ENCODE peak calls at places on chromosomes 16 and 17, in nine cellular contexts. P is Karpas-422; J is endodermal cell; D is AG04450; X is mucosa of descending colon; H is lower lobe of right lung; L is CD4-positive, alpha-beta T cell; U is iPS DF 6.9; B is Panc1. S is an unnamed sample. For H3K9me3, the result is how much of the 10 kb centered on the place peaks cover.

GRCh38 chr17:3655766-3656165 is 12.6 kb downstream of the TAX1BP3 start:
- DNase-seq in D (no peak), U (no peak), X (no peak), B (no peak), H (no peak), P (no peak), L (no peak), J (peak), S (peak)

GRCh38 chr16:69798466-69798865 is 36.3 kb downstream of the WWP2 start:
- DNase-seq in L (no peak), U (no peak), D (no peak), P (no peak), H (no peak), B (no peak), J (peak), X (no peak), S (no peak)

GRCh38 chr16:27319257-27319965 is 5.6 kb downstream of the IL4R start:
- DNase-seq in X (no peak), L (no peak), U (no peak), P (no peak), B (no peak), D (no peak), J (peak), H (no peak), S (no peak)

GRCh38 chr17:78559749-78560368 is 17.3 kb downstream of the DNAH17 start:
- DNase-seq in U (no peak), P (peak), D (no peak), L (peak), B (no peak), H (peak), X (peak), J (peak), S (no peak)

GRCh38 chr17:36675250-36675649 is 73.9 kb downstream of the MRM1 start:
- DNase-seq in J (no peak), L (no peak), X (no peak), D (no peak), B (no peak), U (no peak), P (no peak), H (no peak), S (no peak)

GRCh38 chr16:19316846-19317245 is 31.3 kb downstream of the CLEC19A start:
- DNase-seq in J (no peak), B (no peak), P (no peak), L (no peak), X (no peak), H (no peak), D (no peak), U (peak), S (no peak)

GRCh38 chr16:89187337-89188063 is 12.8 kb downstream of the SLC22A31 start:
- DNase-seq in B (no peak), D (no peak), P (peak), H (no peak), J (peak), X (no peak), L (no peak), U (no peak), S (peak)

GRCh38 chr17:82242977-82243647 is 14.3 kb downstream of the SLC16A3 start:
- DNase-seq in J (no peak), D (peak), B (no peak), H (peak), X (peak), U (no peak), L (no peak), P (no peak), S (peak)

GRCh38 chr17:1617620-1618174 is 10.9 kb downstream of the SLC43A2 start:
- DNase-seq in B (no peak), U (no peak), P (no peak), D (no peak), L (no peak), H (no peak), X (peak), J (no peak), S (peak)

GRCh38 chr17:66976379-66976663 is 11.8 kb downstream of the CACNG4 start:
- DNase-seq in J (no peak), P (no peak), D (no peak), H (no peak), U (no peak), B (no peak), L (no peak), X (no peak), S (no peak)

GRCh38 chr16:69186642-69187386 is at the start of gene SNTB2:
- DNase-seq in H (peak), P (peak), X (peak), U (peak), L (peak), D (peak), J (peak), B (no peak), S (peak)

GRCh38 chr17:17636456-17636855 is 44.8 kb upstream of the RAI1 start:
- DNase-seq in D (no peak), X (no peak), H (no peak), J (no peak), L (no peak), P (no peak), U (no peak), B (no peak), S (no peak)

GRCh38 chr17:50064253-50064991 is 8.5 kb downstream of the ITGA3 start:
- DNase-seq in U (no peak), D (peak), L (no peak), B (peak), J (peak), P (no peak), H (peak), X (no peak), S (peak)

GRCh38 chr16:12976936-12977335 is 75.5 kb downstream of the SHISA9 start:
- DNase-seq in U (no peak), L (no peak), H (no peak), X (no peak), J (peak), P (no peak), D (no peak), B (no peak), S (no peak)

GRCh38 chr16:19071811-19072777 is 4.7 kb downstream of the COQ7 start:
- DNase-seq in J (peak), X (peak), B (no peak), D (no peak), U (peak), P (peak), L (peak), H (peak), S (peak)

GRCh38 chr17:19345067-19345460 is 17.5 kb downstream of the B9D1 start:
- DNase-seq in J (peak), P (no peak), U (no peak), D (no peak), B (no peak), H (no peak), X (no peak), L (no peak), S (no peak)

GRCh38 chr16:46891910-46892309 is 7.7 kb downstream of the GPT2 start:
- DNase-seq in H (no peak), J (no peak), P (no peak), X (no peak), D (no peak), L (no peak), B (no peak), U (no peak), S (no peak)

GRCh38 chr16:84585886-84586285 is 32.0 kb downstream of the COTL1 start:
- DNase-seq in H (no peak), J (peak), U (no peak), L (no peak), P (peak), D (no peak), B (no peak), X (no peak), S (no peak)

GRCh38 chr16:78102865-78103264 is 3.4 kb downstream of the WWOX start:
- DNase-seq in D (no peak), U (no peak), H (no peak), X (no peak), L (no peak), J (no peak), P (no peak), B (no peak), S (no peak)

GRCh38 chr16:2210386-2211365 is at the start of gene BRICD5:
- DNase-seq in X (no peak), P (peak), J (peak), L (no peak), H (peak), D (no peak), B (no peak), U (no peak), S (peak)

GRCh38 chr17:45873728-45874127 is 20.6 kb upstream of the MAPT start:
- DNase-seq in B (no peak), J (no peak), U (no peak), X (no peak), L (no peak), H (no peak), D (no peak), P (no peak), S (no peak)

GRCh38 chr16:48378836-48379235 is 6.4 kb downstream of the SIAH1 start:
- DNase-seq in X (no peak), P (no peak), H (no peak), L (no peak), B (no peak), U (no peak), D (no peak), J (no peak), S (no peak)

GRCh38 chr16:49473773-49474172 is 100.2 kb downstream of the C16orf78 start:
- DNase-seq in U (no peak), L (no peak), H (peak), X (no peak), P (no peak), B (no peak), D (no peak), J (no peak), S (no peak)

GRCh38 chr17:35068249-35068648 is 4.7 kb upstream of the RFFL start:
- DNase-seq in H (no peak), X (no peak), L (no peak), D (no peak), P (no peak), U (no peak), J (no peak), B (no peak), S (no peak)

GRCh38 chr17:37406635-37407455 is at the start of the genes ACACA and TADA2A:
- DNase-seq in U (peak), D (no peak), P (peak), H (peak), L (peak), B (no peak), X (peak), J (peak), S (peak)

DNA sequence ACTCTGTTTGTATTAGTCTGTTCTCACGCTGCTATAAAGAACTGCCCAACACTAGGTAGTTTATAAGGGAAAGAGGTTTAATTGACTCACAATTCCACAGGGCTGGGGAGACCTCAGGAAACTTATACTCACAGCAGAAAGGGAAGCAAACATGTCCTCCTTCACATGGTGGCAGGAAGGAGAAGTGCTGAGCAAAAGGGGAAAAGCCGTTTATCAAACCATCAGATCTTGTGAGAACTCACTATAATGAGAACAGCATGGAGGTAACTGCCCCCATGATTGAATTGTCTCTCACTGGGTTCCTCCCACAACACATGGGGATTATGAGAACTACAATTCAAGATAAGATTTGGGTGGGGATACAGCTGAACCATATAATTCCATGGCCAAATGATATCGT is 30.9 kb downstream of the ABCC1 start:
- DNase-seq in P (no peak), B (no peak), U (no peak), D (no peak), L (no peak), J (no peak), X (no peak), H (no peak), S (no peak)
- H3K9me3 ChIP-seq in P (under half), B (under half), U (under half), D (under half), L (under half), J (half or more), X (under half), H (under half), S (under half)

DNA sequence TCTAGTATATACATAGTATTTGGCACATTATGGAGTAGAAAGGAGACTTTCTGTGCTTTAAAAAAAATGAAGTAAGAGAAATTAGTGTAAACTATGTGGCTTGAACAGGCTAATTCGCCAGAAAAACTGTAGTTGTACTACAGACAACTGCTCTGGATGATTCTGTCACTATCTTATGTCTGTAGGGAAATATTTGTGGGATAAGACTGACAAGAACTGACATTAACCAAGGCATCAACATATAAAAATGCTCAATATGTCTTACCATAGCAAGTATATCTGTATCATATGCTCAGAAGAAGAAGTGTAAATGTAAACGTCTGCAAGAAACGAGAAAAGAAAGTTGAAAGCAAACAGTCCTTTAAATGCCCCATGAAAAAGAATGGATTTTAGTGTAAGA is 1545.0 kb downstream of the CDH8 start:
- DNase-seq in P (no peak), L (no peak), H (no peak), X (no peak), D (no peak), U (no peak), B (no peak), J (no peak), S (no peak)
- H3K9me3 ChIP-seq in P (under half), L (under half), H (under half), X (under half), D (under half), U (under half), B (under half), J (under half), S (under half)

DNA sequence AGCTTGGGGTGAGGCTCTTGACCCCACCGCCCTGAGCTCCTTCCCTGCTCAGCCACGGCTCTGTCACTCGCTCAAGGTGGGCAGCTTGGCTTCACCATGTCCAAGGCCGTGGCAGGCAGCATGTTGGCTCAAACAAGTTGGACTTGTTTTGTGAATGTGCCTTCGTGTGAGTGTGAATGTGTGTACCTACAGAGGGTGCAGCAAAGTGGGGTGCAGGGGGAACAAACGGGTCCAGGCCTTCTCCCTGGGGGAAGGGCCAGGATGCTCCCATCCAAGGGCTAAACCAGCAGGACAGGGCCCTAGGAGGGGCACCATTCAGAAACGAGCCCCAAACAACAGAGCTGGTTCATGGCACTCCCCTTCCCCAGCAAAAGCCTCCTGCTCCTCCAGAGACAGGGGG is 4.8 kb downstream of the FA2H start:
- DNase-seq in U (no peak), L (no peak), H (no peak), B (no peak), D (no peak), J (no peak), X (no peak), P (no peak), S (no peak)
- H3K9me3 ChIP-seq in U (under half), L (under half), H (under half), B (under half), D (under half), J (under half), X (under half), P (under half), S (under half)

GRCh38 chr17:71301063-71301462 is 819.8 kb upstream of the SOX9 start:
- DNase-seq in J (no peak), X (no peak), D (no peak), B (no peak), L (no peak), U (no peak), H (no peak), P (no peak), S (no peak)
- H3K9me3 ChIP-seq in J (under half), X (under half), D (under half), B (under half), L (under half), U (under half), H (under half), P (under half), S (under half)

DNA sequence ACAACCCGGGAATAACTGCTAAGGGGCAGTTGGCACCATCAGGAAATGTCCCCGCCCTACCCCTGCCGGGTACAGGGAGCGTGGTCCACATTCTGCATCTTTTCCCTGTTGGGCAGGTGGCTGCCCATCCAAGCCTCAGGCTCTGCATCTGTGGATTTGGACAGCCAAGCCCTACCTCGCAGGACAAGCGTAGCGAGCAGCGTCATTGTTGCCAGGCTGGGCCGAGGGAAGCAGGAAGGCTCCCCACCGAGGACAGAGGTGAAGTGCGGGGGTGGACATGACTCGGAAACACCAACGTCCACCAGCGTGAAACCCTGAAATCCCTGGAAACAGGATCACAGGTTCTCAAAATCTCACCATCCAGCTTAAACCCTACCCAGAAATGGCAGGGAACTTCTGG is 73.6 kb downstream of the SOCS1 start:
- DNase-seq in J (peak), X (no peak), H (peak), P (no peak), U (no peak), L (no peak), B (no peak), D (no peak), S (no peak)
- H3K9me3 ChIP-seq in J (under half), X (under half), H (under half), P (under half), U (under half), L (under half), B (under half), D (under half), S (under half)

S was measured in right cardiac atrium.